ENCODE peak calls at places on chromosomes 7 and 10, in seven cellular contexts. One of them, this sample, is unnamed.

GRCh38 chr7:111047595-111047994 is 43.3 kb upstream of the LRRN3 start:
- DNase-seq in activated T-helper 1 cell treated with Interleukin-2 at 50 U/mL for 16 hours: no peak
- DNase-seq in HCT116: no peak
- DNase-seq in neural progenitor cell: no peak
- DNase-seq in right cardiac atrium: no peak
- DNase-seq in AG20443: no peak
- DNase-seq in neural crest cell: no peak
- DNase-seq in this sample: no peak

GRCh38 chr10:62779487-62780248 is 24.9 kb upstream of the ADO start:
- DNase-seq in activated T-helper 1 cell treated with Interleukin-2 at 50 U/mL for 16 hours: peak; percentile 64
- DNase-seq in HCT116: no peak
- DNase-seq in neural progenitor cell: no peak
- DNase-seq in right cardiac atrium: no peak
- DNase-seq in AG20443: no peak
- DNase-seq in neural crest cell: no peak
- DNase-seq in this sample: peak; percentile 73

GRCh38 chr7:148915211-148915610 is 31.1 kb upstream of the EZH2 start:
- DNase-seq in activated T-helper 1 cell treated with Interleukin-2 at 50 U/mL for 16 hours: no peak
- DNase-seq in HCT116: no peak
- DNase-seq in neural progenitor cell: no peak
- DNase-seq in right cardiac atrium: no peak
- DNase-seq in AG20443: no peak
- DNase-seq in neural crest cell: no peak
- DNase-seq in this sample: no peak

GRCh38 chr7:2069472-2069860 is 163.3 kb downstream of the MAD1L1 start:
- DNase-seq in activated T-helper 1 cell treated with Interleukin-2 at 50 U/mL for 16 hours: no peak
- DNase-seq in HCT116: no peak
- DNase-seq in neural progenitor cell: peak; percentile 85
- DNase-seq in right cardiac atrium: no peak
- DNase-seq in AG20443: peak; percentile 60
- DNase-seq in neural crest cell: peak; percentile 40
- DNase-seq in this sample: no peak

GRCh38 chr7:72272479-72272878 is 139.7 kb downstream of the CALN1 start:
- DNase-seq in activated T-helper 1 cell treated with Interleukin-2 at 50 U/mL for 16 hours: no peak
- DNase-seq in HCT116: no peak
- DNase-seq in neural progenitor cell: no peak
- DNase-seq in right cardiac atrium: no peak
- DNase-seq in AG20443: no peak
- DNase-seq in neural crest cell: no peak
- DNase-seq in this sample: no peak

GRCh38 chr7:136923111-136923510 is 54.7 kb downstream of the CHRM2 start:
- DNase-seq in activated T-helper 1 cell treated with Interleukin-2 at 50 U/mL for 16 hours: no peak
- DNase-seq in HCT116: no peak
- DNase-seq in neural progenitor cell: no peak
- DNase-seq in right cardiac atrium: no peak
- DNase-seq in AG20443: peak; percentile 50
- DNase-seq in neural crest cell: no peak
- DNase-seq in this sample: no peak

GRCh38 chr7:129499915-129500463 is 2.3 kb upstream of the SMKR1 start:
- DNase-seq in activated T-helper 1 cell treated with Interleukin-2 at 50 U/mL for 16 hours: no peak
- DNase-seq in HCT116: no peak
- DNase-seq in neural progenitor cell: no peak
- DNase-seq in right cardiac atrium: no peak
- DNase-seq in AG20443: no peak
- DNase-seq in neural crest cell: no peak
- DNase-seq in this sample: no peak

GRCh38 chr7:106720641-106721040 is 59.7 kb upstream of the CCDC71L start:
- DNase-seq in activated T-helper 1 cell treated with Interleukin-2 at 50 U/mL for 16 hours: no peak
- DNase-seq in HCT116: no peak
- DNase-seq in neural progenitor cell: no peak
- DNase-seq in right cardiac atrium: no peak
- DNase-seq in AG20443: no peak
- DNase-seq in neural crest cell: no peak
- DNase-seq in this sample: no peak

GRCh38 chr7:5375925-5376324 is 47.7 kb downstream of the TNRC18 start:
- DNase-seq in activated T-helper 1 cell treated with Interleukin-2 at 50 U/mL for 16 hours: no peak
- DNase-seq in HCT116: no peak
- DNase-seq in neural progenitor cell: no peak
- DNase-seq in right cardiac atrium: no peak
- DNase-seq in AG20443: no peak
- DNase-seq in neural crest cell: no peak
- DNase-seq in this sample: no peak

GRCh38 chr10:15158448-15158847 is 10.0 kb downstream of the NMT2 start:
- DNase-seq in activated T-helper 1 cell treated with Interleukin-2 at 50 U/mL for 16 hours: no peak
- DNase-seq in HCT116: no peak
- DNase-seq in neural progenitor cell: no peak
- DNase-seq in right cardiac atrium: no peak
- DNase-seq in AG20443: no peak
- DNase-seq in neural crest cell: no peak
- DNase-seq in this sample: no peak

GRCh38 chr10:84178387-84178697 is 4.7 kb downstream of the GPR15LG start:
- DNase-seq in activated T-helper 1 cell treated with Interleukin-2 at 50 U/mL for 16 hours: no peak
- DNase-seq in HCT116: no peak
- DNase-seq in neural progenitor cell: no peak
- DNase-seq in right cardiac atrium: no peak
- DNase-seq in AG20443: no peak
- DNase-seq in neural crest cell: no peak
- DNase-seq in this sample: no peak

GRCh38 chr10:131963811-131964210 is 17.9 kb downstream of the BNIP3 start:
- DNase-seq in activated T-helper 1 cell treated with Interleukin-2 at 50 U/mL for 16 hours: no peak
- DNase-seq in HCT116: no peak
- DNase-seq in neural progenitor cell: no peak
- DNase-seq in right cardiac atrium: no peak
- DNase-seq in AG20443: no peak
- DNase-seq in neural crest cell: no peak
- DNase-seq in this sample: no peak

GRCh38 chr10:120369831-120370230 is 87.2 kb upstream of the PLPP4 start:
- DNase-seq in activated T-helper 1 cell treated with Interleukin-2 at 50 U/mL for 16 hours: no peak
- DNase-seq in HCT116: no peak
- DNase-seq in neural progenitor cell: no peak
- DNase-seq in right cardiac atrium: no peak
- DNase-seq in AG20443: no peak
- DNase-seq in neural crest cell: no peak
- DNase-seq in this sample: no peak

GRCh38 chr10:88879754-88880286 is at the start of gene STAMBPL1:
- DNase-seq in activated T-helper 1 cell treated with Interleukin-2 at 50 U/mL for 16 hours: peak; percentile 64
- DNase-seq in HCT116: no peak
- DNase-seq in neural progenitor cell: no peak
- DNase-seq in right cardiac atrium: no peak
- DNase-seq in AG20443: peak; percentile 7
- DNase-seq in neural crest cell: no peak
- DNase-seq in this sample: no peak

GRCh38 chr7:5382281-5383041 is 41.2 kb downstream of the TNRC18 start:
- DNase-seq in activated T-helper 1 cell treated with Interleukin-2 at 50 U/mL for 16 hours: no peak
- DNase-seq in HCT116: no peak
- DNase-seq in neural progenitor cell: peak; percentile 91
- DNase-seq in right cardiac atrium: peak; percentile 48
- DNase-seq in AG20443: peak; percentile 41
- DNase-seq in neural crest cell: peak; percentile 65
- DNase-seq in this sample: no peak

GRCh38 chr7:12303507-12303906 is 92.4 kb downstream of the TMEM106B start:
- DNase-seq in activated T-helper 1 cell treated with Interleukin-2 at 50 U/mL for 16 hours: no peak
- DNase-seq in HCT116: no peak
- DNase-seq in neural progenitor cell: no peak
- DNase-seq in right cardiac atrium: no peak
- DNase-seq in AG20443: no peak
- DNase-seq in neural crest cell: no peak
- DNase-seq in this sample: no peak

GRCh38 chr7:20783131-20783715 is 3.5 kb downstream of the SP8 start:
- DNase-seq in activated T-helper 1 cell treated with Interleukin-2 at 50 U/mL for 16 hours: no peak
- DNase-seq in HCT116: no peak
- DNase-seq in neural progenitor cell: no peak
- DNase-seq in right cardiac atrium: no peak
- DNase-seq in AG20443: no peak
- DNase-seq in neural crest cell: no peak
- DNase-seq in this sample: no peak

GRCh38 chr7:119472398-119473038 is 800.5 kb upstream of the KCND2 start:
- DNase-seq in activated T-helper 1 cell treated with Interleukin-2 at 50 U/mL for 16 hours: no peak
- DNase-seq in HCT116: no peak
- DNase-seq in neural progenitor cell: no peak
- DNase-seq in right cardiac atrium: no peak
- DNase-seq in AG20443: no peak
- DNase-seq in neural crest cell: no peak
- DNase-seq in this sample: no peak

GRCh38 chr10:86553639-86554038 is 32.0 kb upstream of the WAPL start:
- DNase-seq in activated T-helper 1 cell treated with Interleukin-2 at 50 U/mL for 16 hours: no peak
- DNase-seq in HCT116: no peak
- DNase-seq in neural progenitor cell: peak; percentile 4
- DNase-seq in right cardiac atrium: no peak
- DNase-seq in AG20443: no peak
- DNase-seq in neural crest cell: no peak
- DNase-seq in this sample: no peak

GRCh38 chr7:22589641-22590141 is 89.7 kb upstream of the STEAP1B start:
- DNase-seq in activated T-helper 1 cell treated with Interleukin-2 at 50 U/mL for 16 hours: no peak
- DNase-seq in HCT116: no peak
- DNase-seq in neural progenitor cell: peak; percentile 25
- DNase-seq in right cardiac atrium: peak; percentile 90
- DNase-seq in AG20443: peak; percentile 46
- DNase-seq in neural crest cell: no peak
- DNase-seq in this sample: no peak

GRCh38 chr7:50962962-50963374 is 180.3 kb upstream of the GRB10 start:
- DNase-seq in activated T-helper 1 cell treated with Interleukin-2 at 50 U/mL for 16 hours: no peak
- DNase-seq in HCT116: peak; percentile 86
- DNase-seq in neural progenitor cell: peak; percentile 25
- DNase-seq in right cardiac atrium: peak; percentile 72
- DNase-seq in AG20443: peak; percentile 85
- DNase-seq in neural crest cell: no peak
- DNase-seq in this sample: no peak

GRCh38 chr7:18961997-18962396 is 155.4 kb downstream of the TWIST1 start:
- DNase-seq in activated T-helper 1 cell treated with Interleukin-2 at 50 U/mL for 16 hours: no peak
- DNase-seq in HCT116: no peak
- DNase-seq in neural progenitor cell: no peak
- DNase-seq in right cardiac atrium: no peak
- DNase-seq in AG20443: no peak
- DNase-seq in neural crest cell: no peak
- DNase-seq in this sample: no peak

GRCh38 chr10:68212721-68213352 is 19.1 kb downstream of the ATOH7 start:
- DNase-seq in activated T-helper 1 cell treated with Interleukin-2 at 50 U/mL for 16 hours: no peak
- DNase-seq in HCT116: no peak
- DNase-seq in neural progenitor cell: no peak
- DNase-seq in right cardiac atrium: no peak
- DNase-seq in AG20443: peak; percentile 56
- DNase-seq in neural crest cell: no peak
- DNase-seq in this sample: no peak

GRCh38 chr7:131225619-131226101 is 102.0 kb upstream of the MKLN1 start:
- DNase-seq in activated T-helper 1 cell treated with Interleukin-2 at 50 U/mL for 16 hours: no peak
- DNase-seq in HCT116: no peak
- DNase-seq in neural progenitor cell: no peak
- DNase-seq in right cardiac atrium: peak; percentile 79
- DNase-seq in AG20443: peak; percentile 40
- DNase-seq in neural crest cell: no peak
- DNase-seq in this sample: no peak

GRCh38 chr7:95611224-95611623 is 14.9 kb upstream of the PDK4 start:
- DNase-seq in activated T-helper 1 cell treated with Interleukin-2 at 50 U/mL for 16 hours: no peak
- DNase-seq in HCT116: no peak
- DNase-seq in neural progenitor cell: no peak
- DNase-seq in right cardiac atrium: no peak
- DNase-seq in AG20443: no peak
- DNase-seq in neural crest cell: no peak
- DNase-seq in this sample: no peak

GRCh38 chr7:4731803-4732202 is 43.6 kb upstream of the AP5Z1 start:
- DNase-seq in activated T-helper 1 cell treated with Interleukin-2 at 50 U/mL for 16 hours: no peak
- DNase-seq in HCT116: no peak
- DNase-seq in neural progenitor cell: no peak
- DNase-seq in right cardiac atrium: no peak
- DNase-seq in AG20443: no peak
- DNase-seq in neural crest cell: no peak
- DNase-seq in this sample: no peak

This sample was measured in T-helper 17 cell.